ENCODE peak calls at places on chromosome 2, in nine cellular contexts. One of them, this sample, is unnamed.

GRCh38 chr2:1041012-1041805 is 90.6 kb downstream of the SNTG2 start:
- DNase-seq in T-cell: no peak
- DNase-seq in Right ventricle myocardium superior: no peak
- DNase-seq in stimulated activated CD4-positive, alpha-beta T cell treated with anti-CD3 and anti-CD28 coated beads, Interleukin-12 subunit alpha, Interleukin-12 subunit beta, amount 100 ng/mL, for 48 hours: no peak
- DNase-seq in HS-5: no peak
- DNase-seq in NCI-H1105 treated with DMSO at 0.1 percent for 48 hours: no peak
- DNase-seq in substantia nigra: no peak
- DNase-seq in T1000: no peak
- DNase-seq in EL: no peak
- DNase-seq in this sample: no peak

GRCh38 chr2:177147093-177147694 is 65.4 kb upstream of the HNRNPA3 start:
- DNase-seq in T-cell: no peak
- DNase-seq in Right ventricle myocardium superior: no peak
- DNase-seq in stimulated activated CD4-positive, alpha-beta T cell treated with anti-CD3 and anti-CD28 coated beads, Interleukin-12 subunit alpha, Interleukin-12 subunit beta, amount 100 ng/mL, for 48 hours: no peak
- DNase-seq in HS-5: peak
- DNase-seq in NCI-H1105 treated with DMSO at 0.1 percent for 48 hours: peak
- DNase-seq in substantia nigra: no peak
- DNase-seq in T1000: no peak
- DNase-seq in EL: peak
- DNase-seq in this sample: peak

GRCh38 chr2:9280204-9280603 is 73.6 kb downstream of the ASAP2 start:
- DNase-seq in T-cell: no peak
- DNase-seq in Right ventricle myocardium superior: no peak
- DNase-seq in stimulated activated CD4-positive, alpha-beta T cell treated with anti-CD3 and anti-CD28 coated beads, Interleukin-12 subunit alpha, Interleukin-12 subunit beta, amount 100 ng/mL, for 48 hours: no peak
- DNase-seq in HS-5: no peak
- DNase-seq in NCI-H1105 treated with DMSO at 0.1 percent for 48 hours: peak
- DNase-seq in substantia nigra: no peak
- DNase-seq in T1000: no peak
- DNase-seq in EL: no peak
- DNase-seq in this sample: no peak

GRCh38 chr2:218192902-218193425 is 24.0 kb upstream of the ARPC2 start:
- DNase-seq in T-cell: no peak
- DNase-seq in Right ventricle myocardium superior: no peak
- DNase-seq in stimulated activated CD4-positive, alpha-beta T cell treated with anti-CD3 and anti-CD28 coated beads, Interleukin-12 subunit alpha, Interleukin-12 subunit beta, amount 100 ng/mL, for 48 hours: no peak
- DNase-seq in HS-5: no peak
- DNase-seq in NCI-H1105 treated with DMSO at 0.1 percent for 48 hours: no peak
- DNase-seq in substantia nigra: no peak
- DNase-seq in T1000: no peak
- DNase-seq in EL: no peak
- DNase-seq in this sample: no peak

GRCh38 chr2:241598487-241598886 is 38.5 kb downstream of the THAP4 start:
- DNase-seq in T-cell: no peak
- DNase-seq in Right ventricle myocardium superior: no peak
- DNase-seq in stimulated activated CD4-positive, alpha-beta T cell treated with anti-CD3 and anti-CD28 coated beads, Interleukin-12 subunit alpha, Interleukin-12 subunit beta, amount 100 ng/mL, for 48 hours: no peak
- DNase-seq in HS-5: no peak
- DNase-seq in NCI-H1105 treated with DMSO at 0.1 percent for 48 hours: peak
- DNase-seq in substantia nigra: no peak
- DNase-seq in T1000: no peak
- DNase-seq in EL: no peak
- DNase-seq in this sample: no peak

GRCh38 chr2:218020966-218021535 is 18.3 kb upstream of the TNS1 start:
- DNase-seq in T-cell: no peak
- DNase-seq in Right ventricle myocardium superior: peak
- DNase-seq in stimulated activated CD4-positive, alpha-beta T cell treated with anti-CD3 and anti-CD28 coated beads, Interleukin-12 subunit alpha, Interleukin-12 subunit beta, amount 100 ng/mL, for 48 hours: no peak
- DNase-seq in HS-5: no peak
- DNase-seq in NCI-H1105 treated with DMSO at 0.1 percent for 48 hours: no peak
- DNase-seq in substantia nigra: no peak
- DNase-seq in T1000: no peak
- DNase-seq in EL: no peak
- DNase-seq in this sample: no peak

GRCh38 chr2:169139993-169140767 is 70.8 kb downstream of the DHRS9 start:
- DNase-seq in T-cell: no peak
- DNase-seq in Right ventricle myocardium superior: no peak
- DNase-seq in stimulated activated CD4-positive, alpha-beta T cell treated with anti-CD3 and anti-CD28 coated beads, Interleukin-12 subunit alpha, Interleukin-12 subunit beta, amount 100 ng/mL, for 48 hours: no peak
- DNase-seq in HS-5: no peak
- DNase-seq in NCI-H1105 treated with DMSO at 0.1 percent for 48 hours: no peak
- DNase-seq in substantia nigra: no peak
- DNase-seq in T1000: no peak
- DNase-seq in EL: no peak
- DNase-seq in this sample: no peak

GRCh38 chr2:25521665-25522387 is 151.6 kb downstream of the DTNB start:
- DNase-seq in T-cell: peak
- DNase-seq in Right ventricle myocardium superior: no peak
- DNase-seq in stimulated activated CD4-positive, alpha-beta T cell treated with anti-CD3 and anti-CD28 coated beads, Interleukin-12 subunit alpha, Interleukin-12 subunit beta, amount 100 ng/mL, for 48 hours: no peak
- DNase-seq in HS-5: peak
- DNase-seq in NCI-H1105 treated with DMSO at 0.1 percent for 48 hours: peak
- DNase-seq in substantia nigra: no peak
- DNase-seq in T1000: no peak
- DNase-seq in EL: peak
- DNase-seq in this sample: peak

GRCh38 chr2:147345246-147345645 is 499.6 kb upstream of the ACVR2A start:
- DNase-seq in T-cell: no peak
- DNase-seq in Right ventricle myocardium superior: no peak
- DNase-seq in stimulated activated CD4-positive, alpha-beta T cell treated with anti-CD3 and anti-CD28 coated beads, Interleukin-12 subunit alpha, Interleukin-12 subunit beta, amount 100 ng/mL, for 48 hours: no peak
- DNase-seq in HS-5: peak
- DNase-seq in NCI-H1105 treated with DMSO at 0.1 percent for 48 hours: no peak
- DNase-seq in substantia nigra: no peak
- DNase-seq in T1000: peak
- DNase-seq in EL: peak
- DNase-seq in this sample: no peak

This sample was measured in non-pigmented ciliary epithelial cell.